ENCODE peak calls at places on chromosomes 1 and 21, in seven cellular contexts. D, B, A, G, W, H and K are unnamed samples.

GRCh38 chr1:63368131-63368530 is 704 bp downstream of the ALG6 start:
- DNase-seq in D (no peak), A (no peak), G (no peak), B (no peak), H (no peak), W (no peak), K (no peak)

GRCh38 chr1:214439352-214440119 is 111.9 kb downstream of the PTPN14 start:
- DNase-seq in D (peak; percentile 76), A (no peak), B (peak; percentile 82), H (no peak), G (peak; percentile 64), W (no peak), K (peak; percentile 30)

GRCh38 chr1:208238710-208239517 is 5.3 kb downstream of the PLXNA2 start:
- DNase-seq in B (peak; percentile 55), G (no peak), A (no peak), W (no peak), D (peak; percentile 42), H (no peak), K (no peak)

GRCh38 chr1:207013321-207014085 is 19.1 kb downstream of the C1orf116 start:
- DNase-seq in G (no peak), D (no peak), A (no peak), B (no peak), W (no peak), H (no peak), K (no peak)

GRCh38 chr1:192436441-192437078 is 119.8 kb downstream of the RGS21 start:
- DNase-seq in B (no peak), D (no peak), G (no peak), A (no peak), W (no peak), H (no peak), K (no peak)

GRCh38 chr1:115052454-115053083 is 22.9 kb downstream of the TSHB start:
- DNase-seq in H (no peak), A (no peak), G (peak; percentile 77), W (peak; percentile 56), D (peak; percentile 84), B (peak; percentile 43), K (no peak)

GRCh38 chr21:35649186-35649585 is 411.1 kb downstream of the SETD4 start:
- DNase-seq in H (no peak), D (no peak), A (no peak), G (no peak), W (no peak), B (no peak), K (no peak)

GRCh38 chr1:40890771-40891170 is 28.6 kb upstream of the CITED4 start:
- DNase-seq in D (no peak), B (no peak), W (no peak), A (no peak), G (no peak), H (no peak), K (no peak)

GRCh38 chr1:229124471-229125198 is 146.3 kb upstream of the RAB4A start:
- DNase-seq in B (no peak), G (peak; percentile 52), D (peak; percentile 72), H (no peak), W (no peak), A (no peak), K (peak; percentile 79)

GRCh38 chr1:34155851-34156250 is 9.2 kb downstream of the CSMD2 start:
- DNase-seq in G (no peak), W (no peak), B (no peak), D (no peak), A (no peak), H (no peak), K (no peak)

GRCh38 chr1:171191992-171192391 is 6.9 kb downstream of the FMO2 start:
- DNase-seq in A (no peak), H (no peak), D (no peak), B (no peak), G (no peak), W (no peak), K (no peak)

GRCh38 chr1:41394918-41395598 is 33.8 kb downstream of the FOXO6 start:
- DNase-seq in B (no peak), H (no peak), A (no peak), D (no peak), G (no peak), W (no peak), K (no peak)

GRCh38 chr1:197981546-197981945 is 64.4 kb downstream of the LHX9 start:
- DNase-seq in A (no peak), G (no peak), D (no peak), W (no peak), H (no peak), B (no peak), K (no peak)

GRCh38 chr1:227761621-227762230 is 26.5 kb downstream of the SNAP47 start:
- DNase-seq in H (no peak), W (no peak), B (no peak), D (no peak), A (peak; percentile 63), G (no peak), K (no peak)

GRCh38 chr1:1763657-1764621 is 14.3 kb downstream of the NADK start:
- DNase-seq in G (peak; percentile 52), B (no peak), D (peak; percentile 79), W (peak; percentile 61), H (peak; percentile 21), A (peak; percentile 94), K (peak; percentile 95)

GRCh38 chr21:39313457-39314154 is at the start of gene BRWD1:
- DNase-seq in D (peak; percentile 83), W (peak; percentile 92), G (peak; percentile 80), A (peak; percentile 95), B (peak; percentile 78), H (peak; percentile 20), K (peak; percentile 82)

GRCh38 chr1:171245458-171246064 is 2.7 kb upstream of the FMO1 start:
- DNase-seq in A (no peak), G (no peak), W (no peak), D (peak; percentile 54), B (no peak), H (no peak), K (no peak)

GRCh38 chr1:206666954-206667353 is 17.8 kb upstream of the MAPKAPK2 start:
- DNase-seq in A (no peak), W (peak; percentile 28), G (no peak), H (no peak), B (no peak), D (no peak), K (peak; percentile 86)

GRCh38 chr1:152029144-152029936 is 7.5 kb downstream of the S100A11 start:
- DNase-seq in D (no peak), A (no peak), H (no peak), B (no peak), W (no peak), G (no peak), K (no peak)

DNA sequence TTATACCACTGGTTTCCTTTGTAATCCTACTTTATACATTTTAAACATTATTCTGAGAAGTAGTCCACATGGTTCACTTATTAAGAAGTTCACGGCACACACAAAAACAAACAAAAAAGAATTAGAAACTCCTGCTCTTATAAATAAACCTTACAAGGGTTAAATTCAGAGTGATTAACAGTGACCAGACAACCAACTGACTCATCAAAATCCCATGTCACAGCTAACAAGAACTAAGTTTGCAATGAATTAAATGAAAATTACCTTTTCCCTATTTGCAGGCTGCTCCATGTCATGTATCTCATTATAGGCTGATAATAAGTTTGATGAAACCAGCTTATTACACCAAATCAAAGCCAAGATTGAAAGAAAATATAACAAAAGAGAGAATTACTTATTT is 77.5 kb downstream of the PUM1 start:
- DNase-seq in W (no peak), H (no peak), A (no peak), D (no peak), G (no peak), B (no peak), K (no peak)
- H3K36me3 ChIP-seq in W (peaks cover 34% of the 10 kb centered on the region), H (no peaks in the 10 kb centered on the region), A (peaks cover 69% of the 10 kb centered on the region), D (no peaks in the 10 kb centered on the region), G (no peaks in the 10 kb centered on the region), B (no peaks in the 10 kb centered on the region), K (peaks cover 6% of the 10 kb centered on the region)

DNA sequence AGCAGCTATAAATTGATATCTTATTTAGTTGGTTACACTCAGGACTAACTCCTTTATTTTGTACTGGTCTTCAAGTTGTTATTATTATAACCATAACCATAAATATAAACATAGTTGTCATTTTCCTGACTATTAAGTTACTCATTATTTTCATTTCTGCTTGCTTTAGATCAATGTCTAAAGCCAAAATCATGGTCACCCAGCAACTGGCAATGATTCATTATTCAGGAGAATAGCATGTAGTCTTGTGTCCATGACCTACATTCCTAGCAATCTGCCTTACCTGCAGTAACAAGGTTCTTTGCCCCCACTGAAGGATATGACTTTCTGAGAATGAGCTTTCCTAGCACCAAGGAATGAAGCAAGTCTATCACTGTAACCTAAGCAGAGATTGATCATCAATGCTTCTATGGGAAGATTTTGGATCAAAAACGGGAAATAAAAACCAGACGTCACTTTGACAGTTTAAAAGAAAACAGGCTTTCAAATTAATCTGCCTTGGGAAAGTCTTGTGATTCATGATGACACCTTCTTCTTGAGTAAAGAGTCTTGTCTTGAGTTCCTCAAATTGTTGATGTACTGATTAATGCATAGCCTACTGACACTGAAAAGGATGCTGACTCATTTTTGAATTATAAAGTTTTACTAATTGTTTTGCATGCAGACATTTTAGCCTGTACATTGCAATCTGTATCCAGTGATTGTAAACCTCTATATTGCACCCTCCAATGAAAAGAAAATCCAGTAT is 203.3 kb upstream of the IVNS1ABP start:
- DNase-seq in B (no peak), D (no peak), H (no peak), W (no peak), A (no peak), G (no peak), K (no peak)
- H3K4me3 ChIP-seq in B (no peak overlapping the region), D (no peak overlapping the region), H (no peak overlapping the region), W (no peak overlapping the region), A (no peak overlapping the region), G (no peak overlapping the region), K (no peak overlapping the region)

DNA sequence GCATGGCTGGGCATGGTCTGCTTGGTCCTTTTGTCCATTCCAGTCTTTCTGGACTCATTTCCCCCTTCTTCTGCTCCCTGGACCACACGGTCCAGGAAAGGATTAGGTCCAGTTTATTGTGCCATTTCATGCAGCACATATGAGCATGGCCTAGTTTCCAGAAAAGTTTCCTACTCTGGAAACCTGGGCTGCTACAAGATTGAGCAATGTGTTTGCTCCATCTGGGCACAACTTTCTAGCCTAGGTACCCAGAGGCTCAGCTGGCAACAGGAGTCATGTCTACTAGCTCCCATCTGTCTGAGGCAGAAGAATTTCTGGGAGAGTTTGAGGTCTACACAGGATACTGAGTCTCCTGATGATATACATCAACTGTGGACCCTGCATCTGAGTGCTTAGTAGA is 14.8 kb downstream of the FMOD start:
- DNase-seq in H (no peak), A (no peak), W (no peak), G (no peak), D (no peak), B (no peak), K (no peak)
- TF ChIP-seq POLR2A in H (no peak), A (no peak), W (no peak), G (no peak), D (no peak), B (no peak), K (no peak)

GRCh38 chr1:240122639-240123604 is 31.2 kb downstream of the FMN2 start:
- DNase-seq in A (no peak), G (no peak), B (no peak), H (no peak), D (peak; percentile 69), W (no peak), K (no peak)

GRCh38 chr1:240128361-240128760 is 36.7 kb downstream of the FMN2 start:
- DNase-seq in D (no peak), B (no peak), A (no peak), H (no peak), G (no peak), W (no peak), K (no peak)

DNA sequence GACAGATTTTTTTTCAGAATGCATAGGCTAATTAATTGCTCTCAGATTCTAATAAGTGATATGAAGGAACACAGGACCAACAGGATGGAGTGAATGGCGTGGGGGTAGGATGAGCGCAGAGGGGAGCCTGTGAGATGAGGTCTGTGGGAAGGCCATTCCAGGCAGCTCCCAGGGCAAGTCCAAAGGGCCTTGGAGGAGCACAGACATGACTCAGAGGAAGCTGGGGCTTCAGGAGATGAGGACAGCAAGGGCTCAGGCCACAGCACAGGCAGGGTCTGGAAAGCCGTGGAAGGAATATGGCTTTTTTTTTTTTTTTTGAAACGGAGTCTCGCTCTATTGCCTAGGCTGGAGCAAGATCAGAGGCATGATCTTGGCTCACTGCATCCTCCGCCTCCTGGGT is 35.1 kb downstream of the FMN2 start:
- DNase-seq in H (no peak), W (no peak), B (no peak), D (no peak), A (no peak), G (no peak), K (no peak)
- H3K36me3 ChIP-seq in H (no peaks in the 10 kb centered on the region), W (no peaks in the 10 kb centered on the region), B (no peaks in the 10 kb centered on the region), D (no peaks in the 10 kb centered on the region), A (no peaks in the 10 kb centered on the region), G (no peaks in the 10 kb centered on the region), K (no peaks in the 10 kb centered on the region)